ENCODE peak calls at places on chromosome 17, in nine cellular contexts. Y is stimulated activated CD4-positive, alpha-beta T cell treated with anti-CD3 and anti-CD28 coated beads, Interleukin-15, amount 100 ng/mL, for 1 hour; H is HT-29; I is neural progenitor cell; K is mammary epithelial cell; N is NCI-H1436; P is stimulated activated CD8-positive, alpha-beta memory T cell treated with anti-CD3 and anti-CD28 coated beads, Interleukin-7, amount 100 ng/mL, for 24 hours; W is adipocyte; C is activated T-helper 1 cell treated with anti-CD3 and anti-CD28 coated beads, Interleukin-2, amount 50 U/mL, for 16 hours. Q is an unnamed sample.

GRCh38 chr17:42608692-42609181 is 437 bp downstream of the RETREG3 start:
- DNase-seq in N (no peak), K (no peak), Y (no peak), H (no peak), I (peak), W (peak), C (no peak), P (peak), Q (peak)

GRCh38 chr17:29156781-29157180 is 23.4 kb downstream of the MYO18A start:
- DNase-seq in K (no peak), Y (no peak), I (no peak), W (no peak), N (no peak), P (no peak), H (no peak), C (no peak), Q (no peak)

GRCh38 chr17:61555127-61555531 is 35.9 kb downstream of the NACA2 start:
- DNase-seq in P (no peak), W (peak), C (no peak), I (no peak), H (no peak), Y (no peak), K (no peak), N (no peak), Q (no peak)

GRCh38 chr17:57453841-57454240 is 197.5 kb downstream of the MSI2 start:
- DNase-seq in H (no peak), P (no peak), C (no peak), K (no peak), I (no peak), N (no peak), Y (no peak), W (no peak), Q (no peak)

GRCh38 chr17:46943511-46944393 is 20.8 kb downstream of the GOSR2 start:
- DNase-seq in W (no peak), P (no peak), N (no peak), Y (no peak), H (no peak), K (no peak), I (peak), C (no peak), Q (peak)

GRCh38 chr17:30449480-30449879 is 27.7 kb upstream of the GOSR1 start:
- DNase-seq in I (no peak), P (no peak), K (no peak), Y (no peak), N (no peak), H (no peak), C (no peak), W (no peak), Q (no peak)

GRCh38 chr17:3980381-3980975 is 16.2 kb upstream of the ATP2A3 start:
- DNase-seq in N (no peak), W (no peak), Y (no peak), C (no peak), H (no peak), I (no peak), P (no peak), K (no peak), Q (no peak)

GRCh38 chr17:75032896-75033294 is 13.9 kb downstream of the ATP5PD start:
- DNase-seq in Y (no peak), K (no peak), W (peak), C (no peak), I (no peak), P (no peak), H (no peak), N (no peak), Q (no peak)

GRCh38 chr17:81737947-81738800 is 26.1 kb downstream of the SLC25A10 start:
- DNase-seq in I (no peak), C (no peak), P (no peak), H (no peak), Y (no peak), K (no peak), N (no peak), W (no peak), Q (no peak)

GRCh38 chr17:71251276-71251675 is 869.5 kb upstream of the SOX9 start:
- DNase-seq in P (no peak), H (no peak), K (peak), W (no peak), I (no peak), Y (no peak), N (no peak), C (no peak), Q (no peak)

GRCh38 chr17:30290696-30291570 is 811 bp downstream of the BLMH start:
- DNase-seq in I (peak), P (peak), Y (no peak), K (peak), W (peak), C (peak), N (no peak), H (peak), Q (peak)

GRCh38 chr17:67503184-67503583 is 126.1 kb downstream of the PITPNC1 start:
- DNase-seq in N (no peak), W (no peak), C (no peak), Y (no peak), H (peak), I (no peak), K (peak), P (no peak), Q (peak)

GRCh38 chr17:28511858-28512461 is 5.8 kb downstream of the FOXN1 start:
- DNase-seq in K (no peak), H (no peak), N (no peak), W (no peak), I (no peak), Y (no peak), C (no peak), P (no peak), Q (no peak)

GRCh38 chr17:59361916-59362810 is 30.7 kb downstream of the YPEL2 start:
- DNase-seq in W (peak), C (no peak), P (no peak), N (no peak), I (no peak), K (peak), H (no peak), Y (no peak), Q (peak)

GRCh38 chr17:50346313-50347086 is 574 bp downstream of the XYLT2 start:
- DNase-seq in H (no peak), Y (no peak), C (no peak), N (no peak), W (peak), I (peak), K (peak), P (peak), Q (peak)

GRCh38 chr17:4900231-4901107 is 1.1 kb downstream of the C17orf107 start:
- DNase-seq in I (peak), H (no peak), C (no peak), W (no peak), Y (peak), K (no peak), N (no peak), P (no peak), Q (peak)

GRCh38 chr17:49861150-49861884 is 13.4 kb upstream of the TAC4 start:
- DNase-seq in P (peak), C (no peak), Y (peak), I (peak), H (peak), N (peak), W (peak), K (peak), Q (peak)

Q was measured in activated naive CD4-positive, alpha-beta T cell treated with anti-CD3 and anti-CD28 coated beads for 36 hours.